ENCODE peak calls at places on chromosomes 2 and 18, in ten cellular contexts. L, K, M, N, R, F, Z, S, U and P are unnamed samples.

GRCh38 chr18:2895391-2895790 is 48.6 kb downstream of the EMILIN2 start:
- DNase-seq in L (no peak), K (peak; percentile 63), M (no peak), N (no peak), R (peak; percentile 12), F (no peak), Z (no peak), S (no peak), U (no peak), P (no peak)

GRCh38 chr2:96320326-96321229 is 4.5 kb upstream of the ITPRIPL1 start:
- DNase-seq in L (no peak), K (peak; percentile 34), M (no peak), N (no peak), R (no peak), F (peak; percentile 42), Z (no peak), S (peak; percentile 7), U (no peak), P (no peak)

GRCh38 chr2:60735496-60736250 is 20.4 kb upstream of the PAPOLG start:
- DNase-seq in L (peak; percentile 66), K (no peak), M (no peak), N (no peak), R (no peak), F (no peak), Z (no peak), S (no peak), U (no peak), P (no peak)

GRCh38 chr2:128315122-128315828 is 3.4 kb downstream of the HS6ST1 start:
- DNase-seq in L (no peak), K (peak; percentile 61), M (no peak), N (no peak), R (peak; percentile 31), F (no peak), Z (no peak), S (no peak), U (peak; percentile 25), P (no peak)

GRCh38 chr2:85288244-85288725 is 39.5 kb downstream of the TGOLN2 start:
- DNase-seq in L (no peak), K (no peak), M (peak; percentile 69), N (peak; percentile 72), R (no peak), F (no peak), Z (peak; percentile 38), S (no peak), U (no peak), P (no peak)

GRCh38 chr2:111624401-111625156 is 259.4 kb downstream of the ANAPC1 start:
- DNase-seq in L (no peak), K (no peak), M (no peak), N (peak; percentile 95), R (no peak), F (no peak), Z (no peak), S (peak; percentile 86), U (no peak), P (peak; percentile 99)

GRCh38 chr2:218289639-218290315 is 2.5 kb downstream of the TMBIM1 start:
- DNase-seq in L (no peak), K (peak; percentile 68), M (no peak), N (peak; percentile 66), R (no peak), F (no peak), Z (no peak), S (peak; percentile 77), U (no peak), P (peak; percentile 89)

GRCh38 chr2:165238295-165238694 is 919 bp upstream of the SCN2A start:
- DNase-seq in L (peak; percentile 48), K (no peak), M (no peak), N (peak; percentile 34), R (no peak), F (no peak), Z (no peak), S (peak; percentile 25), U (no peak), P (peak; percentile 25)

GRCh38 chr2:207474871-207475485 is 54.8 kb upstream of the CREB1 start:
- DNase-seq in L (peak; percentile 46), K (no peak), M (no peak), N (peak; percentile 79), R (no peak), F (peak; percentile 60), Z (peak; percentile 51), S (peak; percentile 77), U (peak; percentile 44), P (peak; percentile 74)

GRCh38 chr2:142944264-142944663 is 66.8 kb downstream of the KYNU start:
- DNase-seq in L (no peak), K (no peak), M (no peak), N (peak; percentile 48), R (no peak), F (no peak), Z (no peak), S (peak; percentile 34), U (no peak), P (peak; percentile 76)

GRCh38 chr2:158458617-158458920 is 1.8 kb downstream of the PKP4 start:
- DNase-seq in L (no peak), K (no peak), M (no peak), N (peak; percentile 33), R (no peak), F (no peak), Z (no peak), S (no peak), U (no peak), P (no peak)

GRCh38 chr2:158457826-158458616 is 1.3 kb downstream of the PKP4 start:
- DNase-seq in L (peak; percentile 91), K (peak; percentile 78), M (peak; percentile 85), N (peak; percentile 62), R (peak; percentile 76), F (peak; percentile 52), Z (peak; percentile 41), S (peak; percentile 20), U (peak; percentile 82), P (peak; percentile 59)

GRCh38 chr2:158457092-158457825 is 507 bp downstream of the PKP4 start:
- DNase-seq in L (peak; percentile 76), K (peak; percentile 73), M (peak; percentile 63), N (peak; percentile 71), R (peak; percentile 58), F (no peak), Z (peak; percentile 47), S (peak; percentile 58), U (peak; percentile 55), P (peak; percentile 62)

GRCh38 chr2:158459161-158460003 is 2.6 kb downstream of the PKP4 start:
- DNase-seq in L (no peak), K (no peak), M (no peak), N (peak; percentile 23), R (no peak), F (no peak), Z (no peak), S (no peak), U (no peak), P (no peak)

GRCh38 chr2:158456309-158457066 is at the start of the genes CCDC148 and PKP4:
- DNase-seq in L (peak; percentile 93), K (peak; percentile 93), M (peak; percentile 89), N (peak; percentile 94), R (peak; percentile 91), F (peak; percentile 93), Z (peak; percentile 90), S (peak; percentile 84), U (peak; percentile 91), P (peak; percentile 91)
- TF ChIP-seq CTCF in L (no peak), K (peak; percentile 5), M (peak; percentile 28), N (peak; percentile 18), R (no peak), F (no peak), Z (peak; percentile 47), S (peak; percentile 10), U (no peak), P (peak; percentile 10)

DNA sequence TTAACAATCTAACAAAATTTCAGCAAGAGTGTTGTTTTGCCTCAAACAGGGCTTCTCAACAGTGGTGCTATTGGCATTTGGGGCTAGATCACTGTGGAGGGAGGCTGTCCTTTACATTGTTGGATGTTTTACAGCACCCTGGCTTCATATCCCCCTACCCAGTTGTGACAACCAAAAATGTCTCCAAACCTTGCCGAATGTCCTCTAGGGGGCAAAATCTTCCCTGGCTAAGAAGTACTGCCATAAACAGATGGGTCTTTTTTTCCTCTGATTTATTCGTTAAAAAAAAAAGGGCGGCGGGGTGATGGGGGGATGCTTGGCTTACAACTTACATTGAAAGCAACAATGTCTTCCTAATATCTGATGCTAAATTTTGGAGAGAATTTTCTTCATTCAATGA is 207.6 kb upstream of the CCDC150 start:
- DNase-seq in L (peak; percentile 30), K (no peak), M (no peak), N (peak; percentile 52), R (no peak), F (no peak), Z (no peak), S (peak; percentile 29), U (no peak), P (peak; percentile 19)
- TF ChIP-seq CTCF in L (peak; percentile 45), K (no peak), M (no peak), N (peak; percentile 69), R (peak; percentile 12), F (no peak), Z (peak; percentile 76), S (peak; percentile 62), U (no peak), P (peak; percentile 58)

GRCh38 chr2:69013123-69013836 is at the start of gene ANTXR1:
- DNase-seq in L (peak; percentile 69), K (peak; percentile 81), M (peak; percentile 31), N (peak; percentile 82), R (peak; percentile 38), F (no peak), Z (peak; percentile 64), S (peak; percentile 81), U (peak; percentile 55), P (peak; percentile 88)
- TF ChIP-seq CTCF in L (peak; percentile 1), K (no peak), M (peak; percentile 35), N (no peak), R (no peak), F (peak; percentile 36), Z (no peak), S (no peak), U (no peak), P (no peak)

GRCh38 chr2:68977453-68977852 is 3.0 kb downstream of the GKN1 start:
- DNase-seq in L (no peak), K (no peak), M (no peak), N (no peak), R (no peak), F (no peak), Z (no peak), S (no peak), U (no peak), P (no peak)

GRCh38 chr2:68975844-68976243 is 1.4 kb downstream of the GKN1 start:
- DNase-seq in L (no peak), K (no peak), M (no peak), N (no peak), R (no peak), F (no peak), Z (no peak), S (no peak), U (no peak), P (no peak)

GRCh38 chr2:68974946-68975665 is 670 bp downstream of the GKN1 start:
- DNase-seq in L (no peak), K (no peak), M (no peak), N (peak; percentile 72), R (no peak), F (no peak), Z (peak; percentile 32), S (peak; percentile 11), U (no peak), P (no peak)

GRCh38 chr2:68978098-68978497 is 3.7 kb downstream of the GKN1 start:
- DNase-seq in L (no peak), K (no peak), M (no peak), N (no peak), R (no peak), F (no peak), Z (no peak), S (no peak), U (no peak), P (no peak)

DNA sequence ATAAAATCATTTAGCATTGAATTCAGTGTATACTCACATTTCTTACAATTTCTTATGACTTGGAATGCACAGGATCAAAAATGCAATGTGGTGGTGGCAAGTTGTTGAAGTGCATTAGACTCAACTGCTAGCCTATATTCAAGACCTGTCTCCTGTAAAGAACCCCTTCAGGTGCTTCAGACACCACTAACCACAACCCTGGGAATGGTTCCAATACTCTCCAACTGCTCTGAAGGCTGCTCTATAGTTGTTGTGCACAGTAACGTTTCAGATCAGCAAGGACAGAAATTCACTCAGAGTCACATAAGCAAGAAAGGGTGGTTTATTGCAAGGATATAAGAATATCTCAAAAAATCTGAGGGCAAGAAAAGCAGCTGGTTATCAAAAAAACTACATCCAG is 6.5 kb downstream of the GKN1 start:
- DNase-seq in L (no peak), K (no peak), M (no peak), N (peak; percentile 33), R (no peak), F (no peak), Z (no peak), S (no peak), U (no peak), P (no peak)
- TF ChIP-seq CTCF in L (no peak), K (no peak), M (no peak), N (no peak), R (no peak), F (no peak), Z (no peak), S (no peak), U (no peak), P (no peak)